ENCODE peak calls at places on chromosomes 16 and 17, in ten cellular contexts. O is AG04450, A is fibroblast of pulmonary artery, M is astrocyte, I is cardiac muscle cell, L is dorsolateral prefrontal cortex, F is pancreas, Z is mucosa of descending colon, Q is heart right ventricle, B is K562. Y is an unnamed sample.

GRCh38 chr17:58285422-58285810 is 4.7 kb upstream of the MPO start:
- DNase-seq in O (no peak), A (peak), M (no peak), I (peak), L (no peak), F (no peak), Z (no peak), Q (no peak), B (no peak), Y (peak)

GRCh38 chr16:16063685-16064084 is 114.3 kb downstream of the ABCC1 start:
- DNase-seq in O (no peak), A (no peak), M (no peak), I (no peak), L (no peak), F (no peak), Z (no peak), Q (no peak), B (peak), Y (no peak)

GRCh38 chr17:2395258-2396170 is 5.3 kb downstream of the MNT start:
- DNase-seq in O (no peak), A (peak), M (no peak), I (peak), L (no peak), F (no peak), Z (peak), Q (no peak), B (no peak), Y (peak)

GRCh38 chr16:9012848-9013507 is 49.3 kb upstream of the USP7 start:
- DNase-seq in O (no peak), A (peak), M (no peak), I (peak), L (no peak), F (no peak), Z (no peak), Q (no peak), B (no peak), Y (no peak)

GRCh38 chr16:88634994-88635670 is 3.2 kb upstream of the IL17C start:
- DNase-seq in O (no peak), A (no peak), M (no peak), I (no peak), L (no peak), F (no peak), Z (no peak), Q (no peak), B (no peak), Y (no peak)

GRCh38 chr17:41656249-41657023 is 32.1 kb upstream of the KRT17 start:
- DNase-seq in O (no peak), A (no peak), M (no peak), I (no peak), L (no peak), F (no peak), Z (no peak), Q (no peak), B (no peak), Y (no peak)

GRCh38 chr16:69672315-69672997 is 53.9 kb downstream of the NQO1 start:
- DNase-seq in O (no peak), A (no peak), M (no peak), I (no peak), L (no peak), F (no peak), Z (no peak), Q (no peak), B (no peak), Y (no peak)

GRCh38 chr16:25210758-25211157 is 6.0 kb upstream of the AQP8 start:
- DNase-seq in O (peak), A (peak), M (peak), I (peak), L (no peak), F (no peak), Z (no peak), Q (no peak), B (peak), Y (peak)

GRCh38 chr16:22425036-22425801 is 50.8 kb upstream of the CDR2 start:
- DNase-seq in O (no peak), A (no peak), M (no peak), I (no peak), L (no peak), F (no peak), Z (peak), Q (peak), B (no peak), Y (peak)

GRCh38 chr17:82775033-82775823 is 23.4 kb downstream of the TBCD start:
- DNase-seq in O (no peak), A (peak), M (peak), I (peak), L (peak), F (peak), Z (peak), Q (peak), B (peak), Y (peak)

DNA sequence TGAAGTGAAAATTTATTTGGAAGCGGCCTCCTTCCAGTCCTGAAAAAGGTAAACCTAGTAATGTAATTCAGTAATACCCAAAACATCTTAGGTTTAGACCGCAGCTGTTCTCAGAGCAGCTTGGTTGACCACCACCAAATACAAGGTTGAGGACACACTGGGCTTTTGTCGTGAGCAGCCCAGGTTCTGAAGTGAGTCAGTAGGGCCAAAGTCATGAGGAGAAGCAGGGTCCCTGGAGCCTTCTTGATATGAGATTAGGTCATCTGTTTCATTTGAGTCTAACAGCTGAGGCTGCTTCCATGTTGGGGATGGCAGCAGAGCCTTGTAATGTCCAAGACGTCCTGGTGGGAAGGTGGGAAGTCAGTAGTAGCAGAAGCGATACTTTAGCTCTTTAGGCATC is 2.2 kb downstream of the ALKBH5 start:
- DNase-seq in O (no peak), A (no peak), M (peak), I (no peak), L (no peak), F (no peak), Z (no peak), Q (no peak), B (peak), Y (no peak)
- TF ChIP-seq CTCF in O (no peak), A (no peak), M (no peak), I (no peak), L (no peak), F (no peak), Z (no peak), Q (no peak), B (no peak), Y (no peak)

DNA sequence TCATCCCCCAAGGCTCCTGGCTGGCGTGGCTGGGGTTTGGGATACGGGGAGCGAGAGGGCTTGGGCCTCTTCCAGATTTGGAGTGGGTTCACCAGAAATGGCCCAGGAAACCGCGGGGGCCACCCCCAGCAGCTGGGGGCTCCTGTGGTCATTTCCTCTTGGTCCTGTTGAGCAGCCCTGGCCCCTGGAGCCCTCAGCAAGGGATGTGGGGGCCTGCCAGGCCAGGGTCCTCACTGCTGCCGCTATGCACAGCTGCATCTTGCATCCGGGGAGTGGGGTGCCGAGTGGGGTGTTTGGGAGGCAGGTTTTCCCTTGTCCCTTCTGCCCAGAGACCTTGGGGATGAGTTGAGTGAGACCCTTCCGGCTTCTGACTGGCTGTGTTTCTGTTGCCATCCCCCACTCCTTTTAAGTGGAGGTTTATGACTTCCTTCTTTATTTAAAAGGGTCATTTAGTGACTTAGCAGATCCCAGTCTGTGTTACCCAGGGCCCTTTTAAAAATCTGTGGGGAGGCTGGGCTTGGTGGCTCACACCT is 319.8 kb downstream of the SEC14L1 start:
- DNase-seq in O (no peak), A (no peak), M (no peak), I (no peak), L (peak), F (no peak), Z (no peak), Q (no peak), B (no peak), Y (no peak)
- H3K4me3 ChIP-seq in O (no peak), A (no peak), M (no peak), I (no peak), L (no peak), F (no peak), Z (no peak), Q (no peak), B (no peak), Y (no peak)

GRCh38 chr16:3687792-3688191 is 29.5 kb downstream of the TRAP1 start:
- DNase-seq in O (no peak), A (no peak), M (no peak), I (no peak), L (no peak), F (no peak), Z (no peak), Q (no peak), B (no peak), Y (no peak)

GRCh38 chr16:3691778-3692177 is 25.5 kb downstream of the TRAP1 start:
- DNase-seq in O (no peak), A (no peak), M (no peak), I (no peak), L (no peak), F (no peak), Z (no peak), Q (no peak), B (no peak), Y (no peak)

GRCh38 chr16:3690470-3690918 is 26.8 kb downstream of the TRAP1 start:
- DNase-seq in O (peak), A (peak), M (peak), I (peak), L (peak), F (peak), Z (peak), Q (peak), B (peak), Y (peak)

GRCh38 chr16:3689731-3690130 is 27.6 kb downstream of the TRAP1 start:
- DNase-seq in O (no peak), A (no peak), M (no peak), I (no peak), L (no peak), F (no peak), Z (no peak), Q (no peak), B (no peak), Y (no peak)

DNA sequence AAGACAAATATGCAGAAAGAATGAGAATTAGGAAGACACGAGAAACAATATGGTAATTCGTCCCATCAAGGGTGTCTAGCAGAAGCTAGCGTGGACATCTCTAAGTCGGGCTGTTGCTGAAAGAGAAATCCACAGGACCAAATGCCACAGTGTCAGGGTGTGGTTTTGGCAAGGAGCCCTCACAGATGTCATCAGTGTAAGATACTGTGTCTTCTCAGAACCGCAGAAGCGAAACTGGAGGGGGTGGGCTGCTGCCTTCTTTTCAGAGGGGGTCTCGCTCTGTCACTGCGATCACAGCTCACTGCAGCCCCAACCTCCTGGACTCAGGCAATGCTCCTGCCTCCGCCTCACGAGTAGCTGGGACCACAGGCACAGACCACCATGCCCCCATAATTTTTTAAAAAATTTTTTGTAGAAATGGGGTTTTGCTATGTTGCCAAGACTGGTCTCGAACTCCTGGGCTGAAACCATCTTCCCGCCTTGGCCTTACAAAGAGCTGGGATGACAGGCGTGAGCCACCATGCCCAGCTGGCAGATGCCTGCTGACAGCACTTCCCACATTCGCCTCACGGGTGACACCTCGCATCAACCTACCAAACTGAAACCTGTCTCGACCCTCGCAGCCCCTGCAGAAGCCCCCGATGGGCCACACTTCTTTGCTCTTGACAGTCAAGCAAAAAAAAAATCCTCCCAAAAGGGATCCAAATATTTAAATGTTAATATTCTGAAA is 26.2 kb downstream of the TRAP1 start:
- DNase-seq in O (no peak), A (no peak), M (no peak), I (no peak), L (no peak), F (no peak), Z (peak), Q (no peak), B (no peak), Y (peak)
- TF ChIP-seq CTCF in O (no peak), A (no peak), M (no peak), I (no peak), L (no peak), F (no peak), Z (no peak), Q (no peak), B (no peak), Y (no peak)

DNA sequence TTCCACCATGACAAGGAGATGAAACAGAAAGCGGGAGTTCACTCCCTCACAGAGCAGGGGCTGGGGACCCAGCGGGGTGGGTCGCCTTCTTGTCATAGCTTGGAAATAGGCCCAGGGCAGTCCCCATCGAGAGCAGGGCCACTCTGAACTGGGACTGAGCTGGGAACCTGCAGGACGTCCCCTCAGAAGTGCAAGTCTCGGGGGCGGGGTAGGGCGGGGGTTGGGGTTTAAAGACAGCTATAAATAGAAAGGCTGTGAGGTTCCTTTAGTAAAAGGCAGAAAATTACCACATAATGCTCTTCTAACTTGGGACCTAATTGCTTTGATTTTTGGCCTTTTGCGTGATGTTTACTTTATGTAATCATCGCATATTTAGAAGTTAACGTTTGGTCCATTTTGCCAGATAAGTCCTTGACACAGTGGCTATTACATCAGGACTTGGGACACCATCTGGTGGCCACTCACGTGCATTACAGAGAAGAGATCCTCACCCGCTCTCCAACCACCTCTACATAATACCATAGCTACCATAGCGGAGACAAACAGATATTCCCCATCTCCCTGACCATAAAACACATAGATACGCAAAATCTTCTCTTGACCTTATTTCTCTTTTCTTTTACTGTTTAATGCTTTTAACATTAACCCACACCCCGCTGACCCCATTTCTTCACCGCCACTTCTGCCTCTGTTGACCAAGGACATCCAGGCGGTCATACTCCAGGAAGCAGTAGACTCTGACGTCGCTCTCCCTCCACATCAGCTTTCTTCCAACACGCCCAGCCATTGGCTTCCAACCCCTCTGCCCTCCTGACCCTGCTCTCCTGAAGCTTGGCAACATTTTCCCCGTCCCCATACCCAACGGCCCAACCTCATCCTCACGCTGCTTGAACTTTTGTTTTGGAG is 27.5 kb upstream of the PIK3R6 start:
- DNase-seq in O (peak), A (peak), M (peak), I (peak), L (no peak), F (peak), Z (peak), Q (peak), B (peak), Y (peak)
- H3K4me3 ChIP-seq in O (no peak), A (peak), M (peak), I (no peak), L (peak), F (no peak), Z (no peak), Q (no peak), B (no peak), Y (no peak)

GRCh38 chr17:77591231-77591785 is 367.2 kb upstream of the TNRC6C start:
- DNase-seq in O (no peak), A (no peak), M (no peak), I (no peak), L (no peak), F (no peak), Z (peak), Q (no peak), B (no peak), Y (no peak)
- TF ChIP-seq CTCF in O (no peak), A (no peak), M (no peak), I (no peak), L (no peak), F (no peak), Z (no peak), Q (no peak), B (no peak), Y (no peak)

Y was measured in cardiac fibroblast.